ENCODE peak calls at places on chromosomes 11 and 22, in ten cellular contexts. Y is A549, C is thoracic aorta, A is endothelial cell of umbilical vein, O is adrenal gland, D is tibial artery, S is brain microvascular endothelial cell, E is right cardiac atrium, F is GM23248, J is cardiac muscle cell. W is an unnamed sample.

GRCh38 chr22:50422046-50422445 is 52.8 kb downstream of the SBF1 start:
- DNase-seq in F (no peak), C (no peak), J (no peak), O (no peak), Y (no peak), S (no peak), D (no peak), A (no peak), E (peak), W (no peak)

GRCh38 chr22:43745783-43746356 is 66.2 kb downstream of the EFCAB6 start:
- DNase-seq in S (no peak), D (no peak), J (no peak), O (no peak), A (no peak), F (no peak), E (no peak), C (no peak), Y (no peak), W (no peak)

GRCh38 chr11:112864715-112865114 is 96.5 kb upstream of the NCAM1 start:
- DNase-seq in E (no peak), J (no peak), F (no peak), A (no peak), Y (no peak), D (no peak), S (no peak), O (no peak), C (no peak), W (no peak)

GRCh38 chr22:27489265-27489675 is 312.3 kb downstream of the MN1 start:
- DNase-seq in A (no peak), Y (no peak), S (peak), E (no peak), F (peak), O (no peak), J (no peak), C (no peak), D (peak), W (no peak)

GRCh38 chr22:29244785-29245625 is 22.8 kb downstream of the RHBDD3 start:
- DNase-seq in F (no peak), O (no peak), Y (no peak), C (no peak), J (no peak), A (no peak), D (no peak), E (no peak), S (no peak), W (no peak)

GRCh38 chr11:87232320-87232719 is 194.6 kb downstream of the TMEM135 start:
- DNase-seq in F (no peak), A (no peak), J (no peak), E (no peak), C (no peak), Y (no peak), D (no peak), S (no peak), O (no peak), W (no peak)

GRCh38 chr11:67421421-67422031 is 6.0 kb downstream of the CARNS1 start:
- DNase-seq in S (no peak), C (no peak), Y (peak), D (no peak), J (no peak), A (no peak), O (no peak), F (no peak), E (no peak), W (no peak)

GRCh38 chr11:90722552-90723190 is 499.8 kb upstream of the CHORDC1 start:
- DNase-seq in Y (no peak), F (no peak), C (no peak), O (no peak), A (no peak), D (no peak), S (no peak), E (no peak), J (no peak), W (no peak)

GRCh38 chr11:62487136-62487535 is 59.5 kb downstream of the AHNAK start:
- DNase-seq in C (no peak), J (no peak), E (no peak), F (no peak), O (no peak), Y (no peak), D (no peak), S (no peak), A (no peak), W (no peak)

GRCh38 chr11:22927793-22928192 is 67.5 kb upstream of the CCDC179 start:
- DNase-seq in A (no peak), C (no peak), F (no peak), D (no peak), J (no peak), S (no peak), Y (no peak), E (no peak), O (no peak), W (no peak)

GRCh38 chr11:37811349-37811748 is 1213.3 kb upstream of the RAG2 start:
- DNase-seq in C (no peak), F (no peak), Y (no peak), O (no peak), A (no peak), E (peak), S (no peak), J (no peak), D (no peak), W (no peak)

GRCh38 chr11:68990995-68991780 is 10.4 kb upstream of the MRGPRD start:
- DNase-seq in Y (no peak), E (no peak), D (no peak), J (no peak), O (peak), C (no peak), F (no peak), S (no peak), A (no peak), W (no peak)
- H3K27ac ChIP-seq in Y (no peak), E (no peak), D (no peak), J (no peak), O (no peak), C (no peak), F (no peak), S (no peak), A (no peak), W (no peak)

DNA sequence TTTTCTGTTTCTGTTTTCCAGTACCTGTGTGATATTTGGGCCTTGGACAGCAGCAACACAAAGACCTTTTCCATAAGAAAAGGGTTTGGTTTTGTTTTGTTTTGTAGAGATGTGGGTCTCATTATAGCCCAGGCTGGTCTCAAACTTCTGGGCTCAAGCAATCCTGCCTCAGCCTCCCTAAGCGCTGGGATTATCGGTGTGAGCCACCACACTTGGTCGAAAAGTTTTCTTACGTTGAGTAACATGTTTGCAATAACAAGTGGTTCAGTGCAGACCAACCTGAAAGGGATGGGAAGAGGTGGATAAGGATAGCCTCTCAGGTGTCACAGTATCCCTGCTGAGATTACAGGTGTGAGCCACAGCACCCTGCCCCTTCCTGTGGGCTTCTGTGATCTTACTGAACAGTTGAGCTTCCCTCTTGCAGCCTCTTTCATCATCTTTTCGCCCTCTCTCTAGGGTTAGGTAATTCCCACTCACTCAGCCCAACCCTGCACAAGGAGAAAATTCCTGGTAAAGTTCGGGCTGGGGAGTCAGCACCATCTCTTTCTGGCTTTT is 3.5 kb upstream of the MRPL48 start:
- DNase-seq in F (peak), Y (no peak), A (no peak), E (no peak), O (no peak), S (no peak), D (no peak), C (no peak), J (no peak), W (no peak)
- H3K27ac ChIP-seq in F (no peak), Y (peak), A (no peak), E (no peak), O (peak), S (no peak), D (no peak), C (no peak), J (no peak), W (no peak)

DNA sequence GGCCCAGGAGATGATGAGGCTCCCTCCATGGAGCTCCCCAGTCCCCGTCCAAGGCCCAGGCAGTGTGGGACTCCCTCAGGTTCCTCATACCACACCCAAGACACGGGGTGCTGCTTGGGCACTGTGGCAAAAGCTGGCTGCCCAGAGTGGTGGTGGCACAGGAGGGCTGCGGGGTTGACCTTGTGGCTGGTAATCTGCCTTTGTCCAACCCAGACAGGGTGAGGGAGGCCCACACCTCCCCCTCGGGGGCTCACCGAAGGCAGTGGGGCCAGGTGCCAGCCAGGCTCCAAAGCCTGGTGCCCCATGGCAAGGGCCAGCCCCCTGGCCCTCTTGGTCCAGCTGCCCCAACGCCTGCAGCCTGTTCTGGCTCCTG is 17.2 kb downstream of the PHLDA2 start:
- DNase-seq in D (no peak), C (no peak), A (no peak), J (no peak), Y (no peak), S (no peak), O (no peak), F (no peak), E (no peak), W (no peak)
- H3K27ac ChIP-seq in D (no peak), C (no peak), A (no peak), J (no peak), Y (peak), S (no peak), O (no peak), F (no peak), E (no peak), W (no peak)

DNA sequence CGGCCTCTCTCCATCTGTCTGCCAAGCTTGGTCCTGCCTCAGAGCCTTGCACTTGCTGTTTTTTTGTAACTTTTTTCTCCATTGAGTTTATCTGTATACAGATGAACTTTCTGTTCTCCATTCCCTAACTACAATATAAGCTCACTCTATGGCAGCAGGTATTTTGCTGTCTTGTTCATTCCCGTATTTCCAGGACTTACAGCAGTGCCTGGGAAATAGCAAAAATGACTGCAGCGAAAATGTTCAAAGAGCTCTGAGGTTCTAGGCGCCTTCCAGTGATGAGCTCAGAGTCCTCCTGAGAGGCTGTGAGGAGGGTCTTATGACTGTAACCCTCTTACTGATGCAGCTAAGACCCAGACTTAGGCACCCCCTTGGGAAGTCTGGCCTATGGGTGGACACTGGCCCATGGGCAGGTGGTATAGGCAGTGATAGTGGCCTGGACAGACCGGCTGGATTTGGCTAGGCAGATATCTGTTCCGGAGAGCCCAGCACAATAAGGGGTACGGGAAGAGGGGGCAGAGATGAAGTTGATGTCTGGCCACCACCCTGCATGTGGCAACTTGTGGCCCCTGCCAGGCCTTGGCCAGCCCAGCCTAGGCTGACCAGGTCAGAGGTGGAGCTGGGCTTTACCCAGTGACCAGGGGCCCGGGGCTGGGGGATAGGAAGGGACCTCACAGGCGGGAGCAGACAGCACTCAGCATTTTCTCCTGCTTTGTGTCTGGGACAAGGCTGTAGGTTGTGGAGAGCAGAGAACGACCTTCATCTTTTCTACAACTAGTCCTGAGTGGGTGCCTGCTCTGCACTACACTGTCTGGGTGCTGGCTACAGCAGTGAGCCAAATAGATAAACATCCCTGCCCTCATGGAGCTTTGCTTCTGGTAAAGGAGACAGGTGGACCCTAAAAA is 4.6 kb downstream of the ATF4 start:
- DNase-seq in F (no peak), O (peak), S (no peak), Y (no peak), C (no peak), A (no peak), D (no peak), E (no peak), J (no peak), W (no peak)
- H3K27ac ChIP-seq in F (peak), O (peak), S (no peak), Y (no peak), C (peak), A (no peak), D (peak), E (peak), J (peak), W (peak)

GRCh38 chr11:72726266-72727220 is 25.7 kb downstream of the ARAP1 start:
- DNase-seq in D (no peak), Y (no peak), F (no peak), S (no peak), J (no peak), O (no peak), E (peak), A (no peak), C (no peak), W (no peak)
- H3K27ac ChIP-seq in D (no peak), Y (no peak), F (no peak), S (no peak), J (peak), O (no peak), E (no peak), A (no peak), C (no peak), W (no peak)

DNA sequence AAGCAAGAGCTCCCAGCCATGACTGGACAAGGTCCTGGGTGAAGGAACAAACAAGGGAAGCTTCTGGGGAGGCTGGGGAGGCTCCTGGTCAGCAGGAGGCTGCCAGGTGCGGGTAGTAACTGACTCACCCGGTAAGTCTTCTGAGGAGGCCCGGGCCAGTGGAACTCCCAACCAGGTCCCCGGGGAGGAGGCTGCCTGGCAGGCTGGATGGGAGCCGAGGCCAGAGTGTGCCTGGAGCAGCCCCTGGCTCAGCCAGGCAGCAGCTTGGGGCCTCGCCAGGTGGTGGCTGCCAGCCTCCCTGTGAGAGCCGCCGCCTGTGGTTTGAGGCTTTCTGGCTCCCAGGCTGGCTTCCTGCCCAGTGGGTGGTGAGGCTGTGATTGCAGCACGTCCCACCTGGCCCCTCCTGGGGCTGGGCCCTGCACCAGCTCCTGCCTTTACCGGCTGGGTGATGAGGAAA is 46.2 kb downstream of the IGF2 start:
- DNase-seq in D (peak), A (no peak), Y (no peak), S (peak), J (no peak), O (peak), F (peak), E (peak), C (peak), W (peak)
- H3K27ac ChIP-seq in D (no peak), A (no peak), Y (no peak), S (no peak), J (no peak), O (no peak), F (no peak), E (no peak), C (no peak), W (peak)

GRCh38 chr11:2382129-2382517 is 5.0 kb downstream of the CD81 start:
- DNase-seq in S (no peak), O (peak), E (peak), A (no peak), J (no peak), D (no peak), C (no peak), F (no peak), Y (no peak), W (no peak)

GRCh38 chr11:2385156-2386151 is 8.3 kb downstream of the CD81 start:
- DNase-seq in A (no peak), J (no peak), E (peak), O (no peak), Y (no peak), D (no peak), C (no peak), S (no peak), F (no peak), W (no peak)

GRCh38 chr11:2384723-2385041 is 7.6 kb downstream of the CD81 start:
- DNase-seq in D (no peak), Y (no peak), C (no peak), E (no peak), F (no peak), J (no peak), O (no peak), S (no peak), A (no peak), W (no peak)

GRCh38 chr11:2382927-2383822 is 6.1 kb downstream of the CD81 start:
- DNase-seq in O (peak), J (peak), C (no peak), E (peak), F (peak), D (peak), Y (no peak), A (peak), S (no peak), W (peak)

GRCh38 chr11:2383823-2384722 is 7.0 kb downstream of the CD81 start:
- DNase-seq in D (no peak), E (peak), A (no peak), C (no peak), J (no peak), F (peak), S (no peak), Y (no peak), O (no peak), W (no peak)
- H3K27ac ChIP-seq in D (peak), E (peak), A (peak), C (peak), J (peak), F (peak), S (no peak), Y (no peak), O (peak), W (peak)

DNA sequence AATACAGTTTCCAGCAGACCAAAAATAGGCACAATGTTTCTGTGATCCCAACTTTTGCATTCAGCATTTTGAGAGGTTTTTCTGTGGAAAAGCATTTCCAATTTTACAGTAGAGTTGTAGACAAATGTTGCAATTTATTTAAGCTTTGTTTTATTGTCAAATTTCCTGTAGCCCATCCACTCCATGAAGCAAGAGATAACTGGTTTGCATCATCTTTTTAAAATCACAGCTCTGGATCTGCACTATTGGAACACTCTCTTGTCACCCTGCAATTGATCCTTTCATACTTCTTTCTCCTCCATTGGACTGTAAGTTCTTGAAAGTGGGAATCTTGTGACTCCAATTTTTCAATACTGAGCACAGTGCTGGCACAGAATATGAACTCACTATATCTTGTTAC is 86.0 kb downstream of the MAML2 start:
- DNase-seq in D (no peak), A (no peak), E (no peak), Y (no peak), S (no peak), F (no peak), C (no peak), O (no peak), J (no peak), W (no peak)
- H3K27ac ChIP-seq in D (no peak), A (no peak), E (no peak), Y (peak), S (peak), F (peak), C (peak), O (no peak), J (peak), W (peak)

GRCh38 chr11:117299351-117300300 is 8.5 kb downstream of the BACE1-AS start:
- DNase-seq in A (no peak), J (no peak), Y (no peak), F (no peak), D (no peak), S (no peak), C (no peak), O (peak), E (no peak), W (no peak)
- H3K27ac ChIP-seq in A (no peak), J (peak), Y (no peak), F (no peak), D (no peak), S (no peak), C (no peak), O (peak), E (no peak), W (no peak)

W was measured in left ventricle myocardium inferior.